ENCODE peak calls at places on chromosomes 1 and 21, in nine cellular contexts. O is mammary epithelial cell, M is IMR-90, L is endothelial cell, I is BJ, Q is coronary artery, S is cardiac fibroblast, T is H9, V is activated B cell treated with CpG ODN at 0.5 μM for 24 hours. P is an unnamed sample.

GRCh38 chr1:201053155-201053860 is 29.8 kb upstream of the KIF21B start:
- DNase-seq in O (no peak), M (no peak), L (no peak), I (no peak), Q (no peak), S (no peak), T (peak; percentile 41), V (no peak), P (no peak)

GRCh38 chr1:66276229-66276628 is 257.7 kb upstream of the SGIP1 start:
- DNase-seq in O (no peak), M (no peak), L (no peak), I (no peak), Q (no peak), S (no peak), T (no peak), V (no peak), P (no peak)

GRCh38 chr1:97906567-97907228 is 14.1 kb downstream of the DPYD start:
- DNase-seq in O (peak; percentile 50), M (peak; percentile 90), L (no peak), I (no peak), Q (peak; percentile 75), S (peak; percentile 95), T (no peak), V (no peak), P (no peak)

GRCh38 chr1:153432874-153433681 is 16.8 kb downstream of the S100A7A start:
- DNase-seq in O (no peak), M (no peak), L (no peak), I (no peak), Q (peak; percentile 56), S (no peak), T (no peak), V (no peak), P (no peak)

GRCh38 chr1:25641931-25642611 is 25.5 kb downstream of the MAN1C1 start:
- DNase-seq in O (peak; percentile 5), M (peak; percentile 67), L (no peak), I (peak; percentile 39), Q (peak; percentile 62), S (peak; percentile 31), T (no peak), V (no peak), P (peak; percentile 11)

GRCh38 chr1:109821831-109822745 is 58.4 kb upstream of the EPS8L3 start:
- DNase-seq in O (no peak), M (peak; percentile 57), L (no peak), I (no peak), Q (peak; percentile 85), S (peak; percentile 78), T (peak; percentile 15), V (no peak), P (peak; percentile 51)

GRCh38 chr1:16152521-16153087 is 3.3 kb downstream of the EPHA2 start:
- DNase-seq in O (no peak), M (peak; percentile 44), L (peak; percentile 47), I (no peak), Q (no peak), S (no peak), T (no peak), V (no peak), P (no peak)

GRCh38 chr1:2783435-2784397 is 17.8 kb downstream of the TTC34 start:
- DNase-seq in O (no peak), M (no peak), L (no peak), I (no peak), Q (peak; percentile 46), S (no peak), T (no peak), V (no peak), P (no peak)

GRCh38 chr1:29687601-29688244 is 451.4 kb downstream of the PTPRU start:
- DNase-seq in O (no peak), M (peak; percentile 27), L (no peak), I (no peak), Q (peak; percentile 33), S (no peak), T (no peak), V (no peak), P (peak; percentile 24)

GRCh38 chr21:29436143-29436542 is 137.4 kb downstream of the BACH1 start:
- DNase-seq in O (no peak), M (no peak), L (no peak), I (no peak), Q (no peak), S (peak; percentile 26), T (no peak), V (no peak), P (no peak)

GRCh38 chr1:33819913-33820311 is 44.0 kb upstream of the HMGB4 start:
- DNase-seq in O (no peak), M (no peak), L (no peak), I (no peak), Q (no peak), S (no peak), T (no peak), V (no peak), P (no peak)

GRCh38 chr1:67564193-67564592 is 120.8 kb upstream of the GADD45A start:
- DNase-seq in O (no peak), M (peak; percentile 28), L (no peak), I (no peak), Q (peak; percentile 78), S (peak; percentile 78), T (no peak), V (no peak), P (no peak)

DNA sequence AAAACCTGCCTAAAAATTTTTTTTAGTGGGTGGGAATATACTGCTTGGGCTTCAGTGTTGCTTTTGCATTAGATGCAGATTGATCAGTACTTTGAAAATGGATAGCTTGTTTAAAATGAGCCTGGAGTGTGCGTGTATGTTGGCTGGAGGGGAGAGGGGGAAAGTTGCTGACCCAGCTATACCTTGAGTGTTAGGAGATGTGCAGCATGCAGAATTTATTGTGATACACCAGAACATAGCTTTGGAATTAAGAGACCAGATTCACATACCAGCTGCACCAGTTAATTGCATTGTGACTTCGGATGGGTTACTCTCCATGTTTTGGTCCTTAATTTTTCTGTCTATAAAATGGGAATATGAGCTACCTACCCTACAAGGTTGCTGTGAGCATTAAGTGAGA is 60.4 kb downstream of the PRDM2 start:
- DNase-seq in O (no peak), M (no peak), L (no peak), I (no peak), Q (no peak), S (no peak), T (no peak), V (no peak), P (no peak)
- TF ChIP-seq CTCF in O (no peak), M (no peak), L (no peak), I (no peak), Q (no peak), S (no peak), T (no peak), V (no peak), P (no peak)

GRCh38 chr1:160168609-160169369 is 17.4 kb downstream of the ATP1A4 start:
- DNase-seq in O (no peak), M (no peak), L (no peak), I (no peak), Q (peak; percentile 52), S (no peak), T (peak; percentile 86), V (no peak), P (no peak)

GRCh38 chr1:160166459-160166858 is 15.1 kb downstream of the ATP1A4 start:
- DNase-seq in O (no peak), M (no peak), L (no peak), I (no peak), Q (no peak), S (no peak), T (no peak), V (no peak), P (no peak)

GRCh38 chr1:160168016-160168415 is 16.6 kb downstream of the ATP1A4 start:
- DNase-seq in O (no peak), M (no peak), L (no peak), I (no peak), Q (no peak), S (no peak), T (no peak), V (no peak), P (no peak)

GRCh38 chr1:160167056-160167455 is 15.7 kb downstream of the ATP1A4 start:
- DNase-seq in O (no peak), M (no peak), L (no peak), I (no peak), Q (no peak), S (no peak), T (no peak), V (no peak), P (no peak)

DNA sequence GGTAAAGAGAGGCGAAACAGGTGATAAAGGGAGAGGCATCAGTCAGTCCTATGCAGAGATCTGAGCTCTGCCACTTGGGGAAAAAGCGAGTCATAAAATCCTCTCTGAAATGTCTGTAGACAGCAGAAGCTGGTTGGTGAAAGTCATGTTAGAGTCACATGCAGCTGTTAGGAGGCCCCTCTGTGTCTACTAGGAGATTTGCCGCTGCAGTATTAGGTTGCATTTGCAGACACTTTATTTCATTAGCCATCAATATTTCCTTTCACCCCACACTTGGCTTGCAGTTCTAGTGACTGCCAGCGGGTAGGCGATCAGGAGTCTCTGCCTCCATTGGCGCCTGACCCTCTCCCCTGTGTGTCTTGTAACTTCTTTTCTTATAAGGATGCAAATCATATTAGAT is 16.2 kb downstream of the ATP1A4 start:
- DNase-seq in O (no peak), M (peak; percentile 11), L (no peak), I (no peak), Q (no peak), S (no peak), T (no peak), V (no peak), P (no peak)
- TF ChIP-seq CTCF in O (no peak), M (no peak), L (no peak), I (no peak), Q (no peak), S (no peak), T (peak; percentile 59), V (no peak), P (peak; percentile 49)

DNA sequence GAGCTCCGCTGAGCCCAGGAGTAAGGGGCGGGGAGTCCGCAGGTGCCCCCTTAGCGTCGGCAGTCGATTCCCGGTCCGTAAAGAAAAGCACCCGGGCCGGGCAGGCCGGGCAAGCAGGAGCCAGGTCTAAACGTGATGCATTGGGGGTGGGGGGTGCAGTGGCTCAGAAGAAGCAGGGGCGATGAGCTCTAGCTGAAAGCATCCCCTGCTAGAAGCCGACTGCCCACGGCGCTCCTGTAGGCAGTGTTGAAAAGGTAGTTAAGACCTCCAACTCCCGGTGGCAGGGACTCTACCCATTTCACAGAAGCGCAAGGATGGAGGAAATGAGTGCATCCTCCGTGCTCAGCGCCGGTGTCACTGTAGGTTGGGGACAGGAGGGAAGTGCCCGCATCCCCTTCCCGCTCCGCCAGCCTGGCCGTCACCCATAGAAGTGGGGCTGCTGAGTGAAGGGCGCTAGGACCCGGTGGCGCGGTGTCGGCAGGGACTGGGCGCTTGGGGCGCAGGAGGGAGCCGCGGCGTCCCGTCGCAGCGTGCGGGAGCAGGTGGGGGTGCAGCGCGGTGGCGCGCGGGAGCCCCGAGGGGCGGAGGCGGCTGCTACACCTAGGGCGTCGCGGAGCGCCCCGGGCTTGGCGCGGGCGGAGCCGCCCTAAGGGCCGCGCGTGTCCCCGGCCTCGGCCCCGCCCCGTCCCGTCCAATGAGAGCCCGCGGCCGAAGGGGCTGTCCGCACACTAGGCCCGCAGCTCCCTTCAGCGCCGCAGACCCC is at the start of gene WNT2B:
- DNase-seq in O (peak; percentile 12), M (no peak), L (no peak), I (no peak), Q (no peak), S (no peak), T (peak; percentile 76), V (peak; percentile 43), P (no peak)
- TF ChIP-seq CTCF in O (no peak), M (no peak), L (no peak), I (no peak), Q (no peak), S (no peak), T (no peak), V (no peak), P (peak; percentile 20)

DNA sequence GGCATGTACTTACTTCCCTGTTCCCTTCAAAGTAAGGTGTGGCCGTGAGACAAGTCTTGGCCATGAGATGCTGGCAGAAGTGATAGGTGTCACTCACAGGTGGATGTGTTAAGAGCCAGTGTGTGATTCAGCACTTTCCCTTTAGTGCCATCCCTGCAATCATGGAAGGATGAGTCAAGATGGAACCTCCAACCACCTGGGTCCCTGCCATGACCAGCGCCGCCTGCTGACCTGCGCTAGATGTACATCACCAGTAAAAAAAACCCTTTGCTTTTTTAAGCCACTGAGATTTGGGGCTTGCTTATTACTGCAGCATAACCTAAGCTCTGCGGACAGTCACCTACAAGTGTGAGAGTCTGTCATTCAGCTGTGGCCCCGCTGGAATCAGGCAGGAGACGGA is 71.7 kb downstream of the TOMM20 start:
- DNase-seq in O (peak; percentile 50), M (no peak), L (no peak), I (no peak), Q (no peak), S (no peak), T (no peak), V (no peak), P (no peak)
- TF ChIP-seq CTCF in O (peak; percentile 32), M (no peak), L (no peak), I (no peak), Q (no peak), S (no peak), T (peak; percentile 29), V (no peak), P (no peak)